ENCODE peak calls at places on chromosomes 4 and X, in seven cellular contexts. W is HCT116, K is mesenchymal stem cell, P is hepatocyte, N is lower lobe of right lung, E is neural progenitor cell, B is left ventricle myocardium inferior. X is an unnamed sample.

GRCh38 chr4:125338814-125339213 is 24.1 kb downstream of the FAT4 start:
- DNase-seq in W (no peak), K (no peak), P (no peak), N (no peak), E (no peak), B (no peak), X (no peak)

GRCh38 chr4:24857996-24858395 is 54.8 kb downstream of the CCDC149 start:
- DNase-seq in W (no peak), K (peak; percentile 68), P (no peak), N (no peak), E (no peak), B (no peak), X (no peak)

GRCh38 chrX:15645266-15645665 is 19.3 kb downstream of the CLTRN start:
- DNase-seq in W (no peak), K (no peak), P (no peak), N (no peak), E (peak; percentile 17), B (no peak), X (no peak)

GRCh38 chr4:146338512-146338911 is 124.2 kb downstream of the REELD1 start:
- DNase-seq in W (no peak), K (no peak), P (no peak), N (no peak), E (peak; percentile 5), B (no peak), X (no peak)

GRCh38 chr4:1716065-1716945 is 4.2 kb upstream of the SLBP start:
- DNase-seq in W (no peak), K (no peak), P (no peak), N (no peak), E (no peak), B (no peak), X (no peak)

GRCh38 chr4:108846568-108846967 is 83.7 kb upstream of the ETNPPL start:
- DNase-seq in W (no peak), K (peak; percentile 39), P (no peak), N (no peak), E (no peak), B (no peak), X (no peak)

GRCh38 chr4:154084864-154085263 is 296.0 kb upstream of the SFRP2 start:
- DNase-seq in W (no peak), K (peak; percentile 25), P (no peak), N (no peak), E (no peak), B (no peak), X (no peak)

GRCh38 chr4:37627263-37627662 is 58.9 kb downstream of the RELL1 start:
- DNase-seq in W (no peak), K (no peak), P (no peak), N (no peak), E (no peak), B (no peak), X (no peak)

GRCh38 chr4:1856920-1857699 is 1.2 kb upstream of the LETM1 start:
- DNase-seq in W (no peak), K (no peak), P (peak; percentile 54), N (no peak), E (peak; percentile 56), B (no peak), X (peak; percentile 16)

GRCh38 chrX:22037225-22037624 is 5.1 kb downstream of the PHEX start:
- DNase-seq in W (no peak), K (no peak), P (no peak), N (no peak), E (no peak), B (no peak), X (no peak)

GRCh38 chr4:158121203-158121586 is 51.6 kb downstream of the GASK1B start:
- DNase-seq in W (no peak), K (peak; percentile 97), P (peak; percentile 73), N (no peak), E (no peak), B (no peak), X (no peak)

GRCh38 chrX:55056820-55057690 is 17.8 kb upstream of the PAGE2B start:
- DNase-seq in W (no peak), K (peak; percentile 60), P (no peak), N (no peak), E (no peak), B (no peak), X (peak; percentile 23)

GRCh38 chr4:165874799-165875371 is 1.8 kb downstream of the TLL1 start:
- DNase-seq in W (no peak), K (peak; percentile 13), P (peak; percentile 70), N (peak; percentile 53), E (peak; percentile 79), B (peak; percentile 19), X (no peak)

GRCh38 chr4:148073349-148073748 is 341.5 kb downstream of the ARHGAP10 start:
- DNase-seq in W (no peak), K (no peak), P (no peak), N (no peak), E (no peak), B (no peak), X (no peak)

GRCh38 chr4:81754169-81754568 is 282.5 kb upstream of the RASGEF1B start:
- DNase-seq in W (no peak), K (no peak), P (no peak), N (no peak), E (no peak), B (no peak), X (no peak)

GRCh38 chr4:22389240-22389871 is 126.5 kb downstream of the ADGRA3 start:
- DNase-seq in W (peak; percentile 48), K (peak; percentile 80), P (peak; percentile 83), N (no peak), E (peak; percentile 73), B (no peak), X (no peak)

GRCh38 chr4:3747582-3747906 is 18.6 kb upstream of the ADRA2C start:
- DNase-seq in W (no peak), K (no peak), P (no peak), N (no peak), E (peak; percentile 67), B (no peak), X (no peak)

DNA sequence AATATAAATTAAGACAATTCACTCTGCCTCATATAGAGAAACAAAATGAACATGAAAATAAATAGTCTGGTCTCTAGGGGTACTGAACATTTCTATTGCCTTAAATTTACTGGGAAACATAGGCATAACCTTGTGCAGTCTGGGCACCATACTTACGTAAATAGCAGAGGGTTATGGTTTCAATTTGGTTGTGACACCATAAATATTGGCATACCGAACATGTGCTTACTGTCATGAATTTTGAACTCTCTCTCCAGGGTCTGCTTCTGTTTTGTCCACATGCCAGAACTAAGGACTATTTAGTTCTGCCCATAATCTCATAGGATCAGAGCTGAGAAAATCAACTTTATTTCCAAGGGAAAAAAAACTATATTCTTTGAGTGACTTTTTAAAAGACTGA is 17.6 kb downstream of the PDGFC start:
- DNase-seq in W (no peak), K (no peak), P (no peak), N (no peak), E (no peak), B (no peak), X (no peak)
- H3K4me1 ChIP-seq in W (peaks cover 35% of the 10 kb centered on the region), K (peaks cover 2% of the 10 kb centered on the region), P (peaks cover 32% of the 10 kb centered on the region), N (peaks cover 27% of the 10 kb centered on the region), E (peaks cover 3% of the 10 kb centered on the region), B (peaks cover 54% of the 10 kb centered on the region), X (no peaks in the 10 kb centered on the region)

GRCh38 chr4:138334346-138335016 is 92.3 kb upstream of the SLC7A11 start:
- DNase-seq in W (no peak), K (no peak), P (peak; percentile 64), N (no peak), E (no peak), B (no peak), X (no peak)
- H3K27ac ChIP-seq in W (no peak overlapping the region), K (no peak overlapping the region), P (peak overlapping the region; percentile 70), N (peak overlapping the region; percentile 67), E (no peak overlapping the region), B (no peak overlapping the region), X (no peak overlapping the region)

DNA sequence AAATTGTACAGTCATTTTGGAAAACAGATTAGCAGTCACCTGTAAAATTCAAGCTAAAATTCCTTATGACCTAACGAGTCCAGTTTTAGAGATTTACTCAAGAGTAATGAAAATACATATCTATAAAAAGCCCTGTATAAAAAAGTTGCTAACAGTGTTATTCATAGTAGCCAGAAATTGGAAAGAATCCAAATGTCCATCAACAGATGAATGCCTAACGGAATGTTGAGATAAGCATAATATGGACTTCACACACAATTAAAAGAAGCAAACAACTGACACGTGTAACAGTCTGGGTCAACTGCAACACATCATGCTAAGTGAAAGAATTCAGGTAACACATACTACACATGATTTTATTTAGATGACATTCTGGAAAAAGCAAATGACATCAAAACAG is 584.8 kb upstream of the AGA start:
- DNase-seq in W (no peak), K (no peak), P (no peak), N (no peak), E (no peak), B (no peak), X (no peak)
- H3K4me1 ChIP-seq in W (no peaks in the 10 kb centered on the region), K (no peaks in the 10 kb centered on the region), P (no peaks in the 10 kb centered on the region), N (no peaks in the 10 kb centered on the region), E (no peaks in the 10 kb centered on the region), B (peaks cover 26% of the 10 kb centered on the region), X (no peaks in the 10 kb centered on the region)

DNA sequence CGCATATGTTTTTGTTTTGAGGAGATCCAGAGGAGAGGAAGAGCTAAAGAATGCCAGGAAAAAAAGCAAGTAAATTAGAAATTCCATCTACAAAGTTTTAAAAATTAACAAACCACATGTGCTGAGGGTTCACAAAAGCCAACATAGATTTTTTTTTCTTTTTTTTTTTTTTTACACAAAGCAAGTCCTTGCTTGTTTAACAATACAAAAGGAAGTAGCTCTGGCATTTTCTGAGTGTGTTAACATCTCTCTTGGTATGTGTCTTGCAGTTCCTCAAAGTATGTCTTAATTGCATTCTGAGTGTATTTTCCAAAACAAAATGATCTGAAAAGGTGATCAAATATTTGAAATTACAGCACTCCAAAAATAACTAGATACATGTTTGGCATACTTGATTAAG is 1682.7 kb upstream of the AGA start:
- DNase-seq in W (no peak), K (no peak), P (no peak), N (no peak), E (no peak), B (no peak), X (no peak)
- H3K27ac ChIP-seq in W (no peak overlapping the region), K (no peak overlapping the region), P (no peak overlapping the region), N (no peak overlapping the region), E (no peak overlapping the region), B (no peak overlapping the region), X (no peak overlapping the region)

DNA sequence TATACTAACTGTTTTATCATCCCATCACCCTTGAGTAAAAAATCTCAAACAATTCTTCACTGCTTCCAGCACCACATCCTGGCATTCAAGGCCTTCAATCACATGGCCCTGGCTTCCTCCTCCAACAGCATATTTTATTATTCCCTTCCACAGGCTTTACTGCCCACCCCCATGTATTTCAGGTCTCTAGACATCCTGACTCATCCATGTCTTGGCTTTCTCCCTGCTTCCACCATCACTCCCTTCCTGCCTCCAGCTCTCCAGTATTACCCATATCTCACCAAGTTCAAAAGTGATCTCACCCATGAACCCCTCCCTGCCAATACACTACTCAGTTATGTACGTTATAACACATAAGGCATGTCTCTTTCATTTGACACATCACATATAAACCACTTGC is 34.7 kb upstream of the PLAC1 start:
- DNase-seq in W (no peak), K (peak; percentile 33), P (no peak), N (no peak), E (no peak), B (no peak), X (no peak)
- H3K4me1 ChIP-seq in W (peaks cover 17% of the 10 kb centered on the region), K (no peaks in the 10 kb centered on the region), P (no peaks in the 10 kb centered on the region), N (no peaks in the 10 kb centered on the region), E (no peaks in the 10 kb centered on the region), B (no peaks in the 10 kb centered on the region), X (no peaks in the 10 kb centered on the region)

X was measured in naive thymus-derived CD4-positive, alpha-beta T cell.